ENCODE peak calls at places on chromosomes 6 and 20, in seven cellular contexts. One of them, this sample, is unnamed.

GRCh38 chr6:37877373-37878149 is 58.0 kb downstream of the ZFAND3 start:
- DNase-seq in GM23338: no peak
- DNase-seq in neural progenitor cell: no peak
- DNase-seq in MM.1S: no peak
- DNase-seq in GM23248: peak; percentile 33
- DNase-seq in HCT116: no peak
- DNase-seq in hepatocyte: no peak
- DNase-seq in this sample: no peak

GRCh38 chr6:129104560-129104959 is 221.6 kb downstream of the LAMA2 start:
- DNase-seq in GM23338: no peak
- DNase-seq in neural progenitor cell: no peak
- DNase-seq in MM.1S: no peak
- DNase-seq in GM23248: no peak
- DNase-seq in HCT116: no peak
- DNase-seq in hepatocyte: no peak
- DNase-seq in this sample: no peak

GRCh38 chr6:95110767-95111166 is 466.6 kb upstream of the MANEA start:
- DNase-seq in GM23338: no peak
- DNase-seq in neural progenitor cell: no peak
- DNase-seq in MM.1S: no peak
- DNase-seq in GM23248: no peak
- DNase-seq in HCT116: no peak
- DNase-seq in hepatocyte: no peak
- DNase-seq in this sample: no peak

GRCh38 chr6:25346064-25346463 is 66.9 kb downstream of the CARMIL1 start:
- DNase-seq in GM23338: peak; percentile 30
- DNase-seq in neural progenitor cell: no peak
- DNase-seq in MM.1S: no peak
- DNase-seq in GM23248: no peak
- DNase-seq in HCT116: no peak
- DNase-seq in hepatocyte: peak; percentile 60
- DNase-seq in this sample: no peak

GRCh38 chr20:18063676-18064075 is 6.0 kb upstream of the OVOL2 start:
- DNase-seq in GM23338: no peak
- DNase-seq in neural progenitor cell: no peak
- DNase-seq in MM.1S: no peak
- DNase-seq in GM23248: no peak
- DNase-seq in HCT116: no peak
- DNase-seq in hepatocyte: no peak
- DNase-seq in this sample: no peak

GRCh38 chr6:98716341-98716740 is 118.0 kb upstream of the POU3F2 start:
- DNase-seq in GM23338: peak; percentile 55
- DNase-seq in neural progenitor cell: peak; percentile 69
- DNase-seq in MM.1S: no peak
- DNase-seq in GM23248: no peak
- DNase-seq in HCT116: no peak
- DNase-seq in hepatocyte: no peak
- DNase-seq in this sample: no peak

GRCh38 chr6:99241905-99242534 is 107.5 kb downstream of the FAXC start:
- DNase-seq in GM23338: peak; percentile 74
- DNase-seq in neural progenitor cell: peak; percentile 56
- DNase-seq in MM.1S: peak; percentile 23
- DNase-seq in GM23248: peak; percentile 47
- DNase-seq in HCT116: peak; percentile 38
- DNase-seq in hepatocyte: peak; percentile 51
- DNase-seq in this sample: peak; percentile 55

GRCh38 chr6:30741789-30742315 is 635 bp downstream of the FLOT1 start:
- DNase-seq in GM23338: no peak
- DNase-seq in neural progenitor cell: no peak
- DNase-seq in MM.1S: no peak
- DNase-seq in GM23248: no peak
- DNase-seq in HCT116: no peak
- DNase-seq in hepatocyte: peak; percentile 79
- DNase-seq in this sample: peak; percentile 32

GRCh38 chr6:30683137-30683979 is 3.1 kb downstream of the PPP1R18 start:
- DNase-seq in GM23338: no peak
- DNase-seq in neural progenitor cell: no peak
- DNase-seq in MM.1S: no peak
- DNase-seq in GM23248: no peak
- DNase-seq in HCT116: no peak
- DNase-seq in hepatocyte: no peak
- DNase-seq in this sample: no peak

GRCh38 chr6:139927236-139927635 is 552.8 kb upstream of the CITED2 start:
- DNase-seq in GM23338: peak; percentile 14
- DNase-seq in neural progenitor cell: no peak
- DNase-seq in MM.1S: no peak
- DNase-seq in GM23248: peak; percentile 76
- DNase-seq in HCT116: no peak
- DNase-seq in hepatocyte: no peak
- DNase-seq in this sample: peak; percentile 20

GRCh38 chr20:58233881-58234528 is 5.6 kb upstream of the ANKRD60 start:
- DNase-seq in GM23338: peak; percentile 76
- DNase-seq in neural progenitor cell: peak; percentile 72
- DNase-seq in MM.1S: no peak
- DNase-seq in GM23248: peak; percentile 39
- DNase-seq in HCT116: no peak
- DNase-seq in hepatocyte: no peak
- DNase-seq in this sample: peak; percentile 60

GRCh38 chr20:19817017-19817416 is 59.0 kb downstream of the RIN2 start:
- DNase-seq in GM23338: no peak
- DNase-seq in neural progenitor cell: no peak
- DNase-seq in MM.1S: no peak
- DNase-seq in GM23248: peak; percentile 95
- DNase-seq in HCT116: no peak
- DNase-seq in hepatocyte: no peak
- DNase-seq in this sample: peak; percentile 99

GRCh38 chr6:50600280-50600679 is 113.0 kb upstream of the TFAP2D start:
- DNase-seq in GM23338: no peak
- DNase-seq in neural progenitor cell: no peak
- DNase-seq in MM.1S: no peak
- DNase-seq in GM23248: no peak
- DNase-seq in HCT116: no peak
- DNase-seq in hepatocyte: no peak
- DNase-seq in this sample: no peak

GRCh38 chr20:2752631-2753455 is 47.6 kb downstream of the CPXM1 start:
- DNase-seq in GM23338: peak; percentile 91
- DNase-seq in neural progenitor cell: peak; percentile 90
- DNase-seq in MM.1S: peak; percentile 42
- DNase-seq in GM23248: peak; percentile 70
- DNase-seq in HCT116: peak; percentile 31
- DNase-seq in hepatocyte: peak; percentile 79
- DNase-seq in this sample: peak; percentile 50

GRCh38 chr6:54920628-54921027 is 74.1 kb downstream of the FAM83B start:
- DNase-seq in GM23338: no peak
- DNase-seq in neural progenitor cell: no peak
- DNase-seq in MM.1S: no peak
- DNase-seq in GM23248: peak; percentile 17
- DNase-seq in HCT116: no peak
- DNase-seq in hepatocyte: no peak
- DNase-seq in this sample: no peak

GRCh38 chr6:94443701-94444100 is 1024.3 kb upstream of the EPHA7 start:
- DNase-seq in GM23338: no peak
- DNase-seq in neural progenitor cell: no peak
- DNase-seq in MM.1S: no peak
- DNase-seq in GM23248: no peak
- DNase-seq in HCT116: no peak
- DNase-seq in hepatocyte: no peak
- DNase-seq in this sample: no peak

GRCh38 chr6:139316622-139317317 is 25.0 kb upstream of the TXLNB start:
- DNase-seq in GM23338: no peak
- DNase-seq in neural progenitor cell: no peak
- DNase-seq in MM.1S: peak; percentile 68
- DNase-seq in GM23248: no peak
- DNase-seq in HCT116: no peak
- DNase-seq in hepatocyte: no peak
- DNase-seq in this sample: no peak

GRCh38 chr6:167779123-167779992 is 47.4 kb upstream of the AFDN start:
- DNase-seq in GM23338: no peak
- DNase-seq in neural progenitor cell: no peak
- DNase-seq in MM.1S: no peak
- DNase-seq in GM23248: no peak
- DNase-seq in HCT116: no peak
- DNase-seq in hepatocyte: no peak
- DNase-seq in this sample: no peak

GRCh38 chr20:23138226-23138625 is 52.1 kb upstream of the CD93 start:
- DNase-seq in GM23338: no peak
- DNase-seq in neural progenitor cell: no peak
- DNase-seq in MM.1S: no peak
- DNase-seq in GM23248: no peak
- DNase-seq in HCT116: no peak
- DNase-seq in hepatocyte: no peak
- DNase-seq in this sample: no peak

GRCh38 chr20:23141450-23142161 is 55.5 kb upstream of the CD93 start:
- DNase-seq in GM23338: no peak
- DNase-seq in neural progenitor cell: no peak
- DNase-seq in MM.1S: no peak
- DNase-seq in GM23248: no peak
- DNase-seq in HCT116: no peak
- DNase-seq in hepatocyte: no peak
- DNase-seq in this sample: no peak

GRCh38 chr20:23141016-23141415 is 54.9 kb upstream of the CD93 start:
- DNase-seq in GM23338: no peak
- DNase-seq in neural progenitor cell: no peak
- DNase-seq in MM.1S: no peak
- DNase-seq in GM23248: no peak
- DNase-seq in HCT116: no peak
- DNase-seq in hepatocyte: no peak
- DNase-seq in this sample: no peak

GRCh38 chr20:23138682-23139081 is 52.6 kb upstream of the CD93 start:
- DNase-seq in GM23338: no peak
- DNase-seq in neural progenitor cell: no peak
- DNase-seq in MM.1S: no peak
- DNase-seq in GM23248: no peak
- DNase-seq in HCT116: no peak
- DNase-seq in hepatocyte: no peak
- DNase-seq in this sample: no peak

GRCh38 chr20:23139524-23139923 is 53.4 kb upstream of the CD93 start:
- DNase-seq in GM23338: no peak
- DNase-seq in neural progenitor cell: no peak
- DNase-seq in MM.1S: no peak
- DNase-seq in GM23248: no peak
- DNase-seq in HCT116: no peak
- DNase-seq in hepatocyte: no peak
- DNase-seq in this sample: no peak
- TF ChIP-seq EZH2phosphoT487 in GM23338: no peak
- TF ChIP-seq EZH2phosphoT487 in neural progenitor cell: no peak
- TF ChIP-seq EZH2phosphoT487 in MM.1S: no peak
- TF ChIP-seq EZH2phosphoT487 in GM23248: no peak
- TF ChIP-seq EZH2phosphoT487 in HCT116: no peak
- TF ChIP-seq EZH2phosphoT487 in hepatocyte: no peak
- TF ChIP-seq EZH2phosphoT487 in this sample: no peak

GRCh38 chr6:44291841-44292240 is 21.3 kb downstream of the AARS2 start:
- DNase-seq in GM23338: no peak
- DNase-seq in neural progenitor cell: no peak
- DNase-seq in MM.1S: no peak
- DNase-seq in GM23248: no peak
- DNase-seq in HCT116: no peak
- DNase-seq in hepatocyte: no peak
- DNase-seq in this sample: no peak
- TF ChIP-seq EZH2 in GM23338: no peak
- TF ChIP-seq EZH2 in neural progenitor cell: no peak
- TF ChIP-seq EZH2 in MM.1S: no peak
- TF ChIP-seq EZH2 in GM23248: no peak
- TF ChIP-seq EZH2 in HCT116: no peak
- TF ChIP-seq EZH2 in hepatocyte: no peak
- TF ChIP-seq EZH2 in this sample: no peak

GRCh38 chr6:36837686-36838085 is 1.6 kb downstream of the CPNE5 start:
- DNase-seq in GM23338: no peak
- DNase-seq in neural progenitor cell: no peak
- DNase-seq in MM.1S: no peak
- DNase-seq in GM23248: no peak
- DNase-seq in HCT116: no peak
- DNase-seq in hepatocyte: no peak
- DNase-seq in this sample: no peak
- H3K4me3 ChIP-seq in GM23338: no peak overlapping the region
- H3K4me3 ChIP-seq in neural progenitor cell: no peak overlapping the region
- H3K4me3 ChIP-seq in MM.1S: no peak overlapping the region
- H3K4me3 ChIP-seq in GM23248: no peak overlapping the region
- H3K4me3 ChIP-seq in HCT116: no peak overlapping the region
- H3K4me3 ChIP-seq in hepatocyte: no peak overlapping the region
- H3K4me3 ChIP-seq in this sample: no peak overlapping the region

DNA sequence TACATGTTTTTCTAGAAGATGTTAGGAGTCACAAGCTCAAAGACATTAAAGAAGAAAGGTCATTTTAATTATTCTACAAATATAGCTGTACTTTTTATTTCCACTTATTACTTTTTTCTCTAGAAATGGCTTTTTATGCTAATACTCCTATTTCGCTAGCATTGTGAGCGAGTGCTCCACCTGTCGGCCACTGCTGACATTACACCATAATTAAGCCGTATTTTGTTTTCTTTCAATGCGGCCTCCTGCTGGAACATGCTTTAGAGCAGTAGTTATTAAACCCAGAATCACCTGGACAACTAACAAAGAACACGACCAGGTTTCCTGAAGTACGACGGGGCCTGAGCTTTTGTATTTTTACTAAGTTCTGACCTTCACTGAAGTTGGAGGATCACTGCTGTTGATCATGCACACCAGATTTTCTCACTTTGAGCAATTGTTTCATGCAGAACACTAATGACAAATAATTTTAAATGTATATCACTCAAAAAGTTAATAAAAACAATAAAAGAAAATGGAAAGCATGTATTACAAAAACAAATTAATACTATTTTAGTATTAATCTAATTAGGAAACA is 74.1 kb upstream of the PAK5 start:
- DNase-seq in GM23338: peak; percentile 64
- DNase-seq in neural progenitor cell: peak; percentile 62
- DNase-seq in MM.1S: peak; percentile 63
- DNase-seq in GM23248: peak; percentile 48
- DNase-seq in HCT116: peak; percentile 40
- DNase-seq in hepatocyte: peak; percentile 58
- DNase-seq in this sample: peak; percentile 80
- TF ChIP-seq EZH2phosphoT487 in GM23338: no peak
- TF ChIP-seq EZH2phosphoT487 in neural progenitor cell: no peak
- TF ChIP-seq EZH2phosphoT487 in MM.1S: no peak
- TF ChIP-seq EZH2phosphoT487 in GM23248: no peak
- TF ChIP-seq EZH2phosphoT487 in HCT116: no peak
- TF ChIP-seq EZH2phosphoT487 in hepatocyte: no peak
- TF ChIP-seq EZH2phosphoT487 in this sample: no peak

GRCh38 chr6:42100029-42100901 is 42.2 kb downstream of the C6orf132 start:
- DNase-seq in GM23338: no peak
- DNase-seq in neural progenitor cell: no peak
- DNase-seq in MM.1S: no peak
- DNase-seq in GM23248: peak; percentile 85
- DNase-seq in HCT116: no peak
- DNase-seq in hepatocyte: peak; percentile 65
- DNase-seq in this sample: peak; percentile 29
- TF ChIP-seq EZH2 in GM23338: no peak
- TF ChIP-seq EZH2 in neural progenitor cell: no peak
- TF ChIP-seq EZH2 in MM.1S: no peak
- TF ChIP-seq EZH2 in GM23248: no peak
- TF ChIP-seq EZH2 in HCT116: no peak
- TF ChIP-seq EZH2 in hepatocyte: no peak
- TF ChIP-seq EZH2 in this sample: no peak

GRCh38 chr6:131060311-131060710 is 2.7 kb downstream of the EPB41L2 start:
- DNase-seq in GM23338: no peak
- DNase-seq in neural progenitor cell: no peak
- DNase-seq in MM.1S: no peak
- DNase-seq in GM23248: peak; percentile 48
- DNase-seq in HCT116: no peak
- DNase-seq in hepatocyte: no peak
- DNase-seq in this sample: peak; percentile 49
- H3K4me3 ChIP-seq in GM23338: no peak overlapping the region
- H3K4me3 ChIP-seq in neural progenitor cell: no peak overlapping the region
- H3K4me3 ChIP-seq in MM.1S: no peak overlapping the region
- H3K4me3 ChIP-seq in GM23248: peak overlapping the region; percentile 87
- H3K4me3 ChIP-seq in HCT116: no peak overlapping the region
- H3K4me3 ChIP-seq in hepatocyte: peak overlapping the region; percentile 95
- H3K4me3 ChIP-seq in this sample: peak overlapping the region; percentile 87

GRCh38 chr20:62668441-62669027 is 26.2 kb downstream of the SLCO4A1 start:
- DNase-seq in GM23338: peak; percentile 89
- DNase-seq in neural progenitor cell: peak; percentile 86
- DNase-seq in MM.1S: no peak
- DNase-seq in GM23248: peak; percentile 84
- DNase-seq in HCT116: peak; percentile 24
- DNase-seq in hepatocyte: peak; percentile 85
- DNase-seq in this sample: peak; percentile 78
- TF ChIP-seq EZH2phosphoT487 in GM23338: no peak
- TF ChIP-seq EZH2phosphoT487 in neural progenitor cell: no peak
- TF ChIP-seq EZH2phosphoT487 in MM.1S: no peak
- TF ChIP-seq EZH2phosphoT487 in GM23248: no peak
- TF ChIP-seq EZH2phosphoT487 in HCT116: no peak
- TF ChIP-seq EZH2phosphoT487 in hepatocyte: no peak
- TF ChIP-seq EZH2phosphoT487 in this sample: no peak

This sample was measured in PC-3.